ENCODE peak calls at places on chromosome 13, in four cellular contexts. P is upper lobe of left lung, M is endothelial cell of umbilical vein, E is A549. D is an unnamed sample.

GRCh38 chr13:27194895-27195764 is 23.5 kb upstream of the USP12 start:
- DNase-seq in P (no peak), M (peak; percentile 97), E (peak; percentile 88), D (peak; percentile 60)

GRCh38 chr13:26784704-26785639 is 24.4 kb upstream of the GPR12 start:
- DNase-seq in P (peak; percentile 39), M (no peak), E (no peak), D (no peak)

GRCh38 chr13:27556109-27556508 is 64.2 kb downstream of the LNX2 start:
- DNase-seq in P (no peak), M (peak; percentile 93), E (peak; percentile 5), D (no peak)

GRCh38 chr13:43221611-43222010 is 198.2 kb downstream of the DNAJC15 start:
- DNase-seq in P (no peak), M (no peak), E (no peak), D (no peak)

GRCh38 chr13:84481958-84482357 is 599.7 kb upstream of the SLITRK1 start:
- DNase-seq in P (no peak), M (no peak), E (no peak), D (no peak)

GRCh38 chr13:18212873-18213272 is 968.8 kb downstream of the TUBA3C start:
- DNase-seq in P (no peak), M (peak; percentile 47), E (peak; percentile 7), D (no peak)

GRCh38 chr13:114118086-114118762 is 14.2 kb downstream of the RASA3 start:
- DNase-seq in P (no peak), M (no peak), E (peak; percentile 56), D (no peak)

GRCh38 chr13:66154981-66155380 is 1075.2 kb downstream of the PCDH9 start:
- DNase-seq in P (no peak), M (peak; percentile 45), E (no peak), D (no peak)

GRCh38 chr13:95496485-95496884 is 56.0 kb upstream of the CLDN10 start:
- DNase-seq in P (no peak), M (no peak), E (no peak), D (no peak)

GRCh38 chr13:55815458-55816033 is 1325.2 kb upstream of the PRR20A start:
- DNase-seq in P (no peak), M (no peak), E (no peak), D (no peak)

GRCh38 chr13:50400035-50400726 is 384.9 kb downstream of the KCNRG start:
- DNase-seq in P (no peak), M (peak; percentile 24), E (no peak), D (no peak)

GRCh38 chr13:42492372-42492920 is 81.5 kb upstream of the TNFSF11 start:
- DNase-seq in P (no peak), M (no peak), E (no peak), D (no peak)

GRCh38 chr13:74770361-74770760 is 636.2 kb upstream of the KLF12 start:
- DNase-seq in P (no peak), M (no peak), E (peak; percentile 20), D (peak; percentile 2)

GRCh38 chr13:57629821-57630235 is 1.7 kb upstream of the PCDH17 start:
- DNase-seq in P (peak; percentile 93), M (peak; percentile 95), E (peak; percentile 29), D (no peak)
- TF ChIP-seq POLR2A in P (peak; percentile 75), M (peak; percentile 84), E (no peak), D (no peak)

GRCh38 chr13:102394158-102395053 is 7.4 kb downstream of the FGF14 start:
- DNase-seq in P (peak; percentile 96), M (peak; percentile 75), E (peak; percentile 86), D (no peak)
- TF ChIP-seq POLR2A in P (peak; percentile 67), M (no peak), E (no peak), D (no peak)

GRCh38 chr13:91142572-91142971 is 204.9 kb upstream of the MIR17HG start:
- DNase-seq in P (no peak), M (no peak), E (peak; percentile 35), D (no peak)
- TF ChIP-seq POLR2A in P (no peak), M (no peak), E (no peak), D (no peak)

DNA sequence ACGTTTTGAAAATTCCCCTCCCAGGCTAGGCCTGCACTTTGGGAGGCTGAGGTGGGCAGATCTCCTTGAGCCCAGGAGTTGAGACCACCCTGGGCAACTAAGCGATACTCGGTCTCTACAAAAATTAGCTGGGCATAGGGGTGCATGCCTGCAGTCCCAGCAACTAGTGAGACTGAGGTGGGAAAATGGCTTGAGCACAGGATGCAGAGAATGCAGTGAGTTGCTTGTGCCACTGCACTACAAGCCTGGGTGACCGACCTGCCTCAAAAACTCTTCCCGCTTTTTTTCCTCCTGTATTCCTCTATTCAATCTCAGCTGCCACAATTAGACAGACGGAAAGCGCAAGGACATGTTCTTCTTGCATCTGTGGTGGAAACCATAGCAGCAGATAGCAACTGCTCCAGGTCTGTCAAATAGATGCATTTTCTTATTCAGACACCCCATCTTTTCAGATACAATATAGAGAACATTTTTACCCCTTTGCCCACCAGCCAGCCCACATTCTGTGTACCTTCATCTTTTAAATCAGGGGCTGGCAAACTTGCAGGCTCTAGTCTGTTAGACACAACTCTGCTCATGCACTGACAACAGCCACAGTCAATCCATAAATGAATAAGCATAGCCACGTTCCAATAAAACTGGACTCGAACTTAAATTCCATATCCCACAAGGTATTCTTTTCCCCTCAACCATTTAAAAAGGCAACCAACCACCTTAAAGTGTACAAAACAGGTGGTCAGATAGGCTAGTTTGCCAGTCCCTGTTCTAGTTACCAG is 4.8 kb downstream of the TPT1 start:
- DNase-seq in P (no peak), M (no peak), E (no peak), D (no peak)
- TF ChIP-seq POLR2A in P (peak; percentile 8), M (no peak), E (no peak), D (no peak)

GRCh38 chr13:112978561-112979405 is 9.8 kb downstream of the MCF2L start:
- DNase-seq in P (peak; percentile 57), M (no peak), E (no peak), D (no peak)
- TF ChIP-seq POLR2A in P (peak; percentile 48), M (no peak), E (no peak), D (no peak)

DNA sequence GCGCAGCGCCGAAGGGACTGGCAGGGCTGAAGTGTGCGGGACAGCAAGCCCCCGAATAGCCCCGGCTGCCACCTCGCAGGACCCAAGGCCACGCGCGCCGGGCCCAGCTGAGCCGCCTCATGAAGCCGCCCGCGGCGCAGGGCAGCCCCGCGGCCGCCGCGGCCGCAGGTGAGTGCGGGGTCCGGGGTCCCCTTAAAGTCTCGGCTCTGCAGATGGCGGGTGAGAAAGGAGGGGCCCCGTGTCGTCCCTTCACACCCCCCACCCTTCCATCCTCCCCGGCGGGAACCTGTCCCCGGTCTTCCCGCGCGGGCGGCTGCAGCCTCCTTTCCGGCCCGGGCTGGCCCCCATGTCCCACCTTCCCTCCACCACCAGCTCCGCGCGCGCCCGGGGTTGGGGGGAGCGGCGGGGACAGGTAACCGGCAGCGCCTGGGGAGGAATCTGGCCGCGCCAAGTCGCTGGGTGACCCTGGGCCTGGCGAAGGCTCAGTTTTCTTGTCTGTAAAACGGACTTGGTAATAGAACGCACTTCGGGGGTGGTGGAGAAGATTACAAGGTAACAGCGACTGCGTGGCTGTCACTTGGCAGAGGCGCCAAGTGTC is 338 bp downstream of the RGCC start:
- DNase-seq in P (peak; percentile 92), M (no peak), E (no peak), D (no peak)
- TF ChIP-seq POLR2A in P (peak; percentile 95), M (no peak), E (no peak), D (no peak)

GRCh38 chr13:38674208-38674607 is 12.7 kb upstream of the FREM2 start:
- DNase-seq in P (no peak), M (no peak), E (no peak), D (no peak)
- TF ChIP-seq POLR2A in P (no peak), M (no peak), E (no peak), D (no peak)

GRCh38 chr13:59442461-59442860 is 721.3 kb downstream of the DIAPH3 start:
- DNase-seq in P (no peak), M (no peak), E (no peak), D (no peak)

GRCh38 chr13:59444210-59444857 is 719.4 kb downstream of the DIAPH3 start:
- DNase-seq in P (no peak), M (no peak), E (no peak), D (no peak)

GRCh38 chr13:59442946-59443345 is 720.8 kb downstream of the DIAPH3 start:
- DNase-seq in P (no peak), M (peak; percentile 92), E (no peak), D (no peak)

GRCh38 chr13:59439776-59440428 is 723.8 kb downstream of the DIAPH3 start:
- DNase-seq in P (peak; percentile 66), M (no peak), E (no peak), D (no peak)

GRCh38 chr13:59441596-59442280 is 722.0 kb downstream of the DIAPH3 start:
- DNase-seq in P (no peak), M (no peak), E (no peak), D (no peak)
- TF ChIP-seq POLR2A in P (no peak), M (no peak), E (no peak), D (no peak)

GRCh38 chr13:109276261-109276660 is 510.1 kb downstream of the IRS2 start:
- DNase-seq in P (no peak), M (no peak), E (no peak), D (no peak)

GRCh38 chr13:109285586-109285985 is 500.8 kb downstream of the IRS2 start:
- DNase-seq in P (no peak), M (no peak), E (no peak), D (no peak)

GRCh38 chr13:109275848-109276247 is 510.5 kb downstream of the IRS2 start:
- DNase-seq in P (no peak), M (no peak), E (peak; percentile 79), D (no peak)

GRCh38 chr13:109281823-109282239 is 504.6 kb downstream of the IRS2 start:
- DNase-seq in P (peak; percentile 45), M (no peak), E (no peak), D (no peak)

GRCh38 chr13:109281017-109281416 is 505.4 kb downstream of the IRS2 start:
- DNase-seq in P (no peak), M (no peak), E (no peak), D (no peak)
- TF ChIP-seq POLR2A in P (no peak), M (no peak), E (no peak), D (no peak)

D was measured in H54.